ENCODE peak calls at places on chromosome 6, in five cellular contexts. K is GM12878, T is WTC11, C is H1, U is K562. A is an unnamed sample.

GRCh38 chr6:129607581-129608186 is 102.3 kb downstream of the ARHGAP18 start:
- DNase-seq in K (no peak), T (no peak), C (no peak), U (no peak), A (no peak)

GRCh38 chr6:24924956-24925355 is 10.8 kb downstream of the RIPOR2 start:
- DNase-seq in K (no peak), T (no peak), C (no peak), U (no peak), A (no peak)

GRCh38 chr6:143103916-143104315 is 43.2 kb downstream of the AIG1 start:
- DNase-seq in K (no peak), T (no peak), C (no peak), U (no peak), A (no peak)

GRCh38 chr6:44072959-44073611 is 54.2 kb downstream of the MRPL14 start:
- DNase-seq in K (no peak), T (peak), C (peak), U (peak), A (peak)

GRCh38 chr6:132490478-132491204 is 22.3 kb downstream of the STX7 start:
- DNase-seq in K (no peak), T (no peak), C (no peak), U (no peak), A (no peak)

GRCh38 chr6:17494177-17494576 is 100.8 kb downstream of the CAP2 start:
- DNase-seq in K (no peak), T (no peak), C (peak), U (no peak), A (no peak)

GRCh38 chr6:123802351-123802696 is 1.3 kb upstream of the NKAIN2 start:
- DNase-seq in K (no peak), T (no peak), C (no peak), U (no peak), A (no peak)

GRCh38 chr6:132684267-132684666 is 25.3 kb upstream of the TAAR1 start:
- DNase-seq in K (no peak), T (no peak), C (no peak), U (no peak), A (no peak)

GRCh38 chr6:3615391-3616380 is 135.8 kb downstream of the PXDC1 start:
- DNase-seq in K (no peak), T (no peak), C (no peak), U (no peak), A (no peak)

GRCh38 chr6:156953478-156954146 is 176.4 kb downstream of the ARID1B start:
- DNase-seq in K (no peak), T (no peak), C (no peak), U (peak), A (peak)
- TF ChIP-seq ATF2 in K (no peak), T (no peak), C (no peak), U (no peak), A (no peak)

GRCh38 chr6:122753688-122754056 is 25.8 kb upstream of the FABP7 start:
- DNase-seq in K (no peak), T (no peak), C (no peak), U (no peak), A (no peak)
- TF ChIP-seq ATF2 in K (no peak), T (no peak), C (no peak), U (no peak), A (no peak)

DNA sequence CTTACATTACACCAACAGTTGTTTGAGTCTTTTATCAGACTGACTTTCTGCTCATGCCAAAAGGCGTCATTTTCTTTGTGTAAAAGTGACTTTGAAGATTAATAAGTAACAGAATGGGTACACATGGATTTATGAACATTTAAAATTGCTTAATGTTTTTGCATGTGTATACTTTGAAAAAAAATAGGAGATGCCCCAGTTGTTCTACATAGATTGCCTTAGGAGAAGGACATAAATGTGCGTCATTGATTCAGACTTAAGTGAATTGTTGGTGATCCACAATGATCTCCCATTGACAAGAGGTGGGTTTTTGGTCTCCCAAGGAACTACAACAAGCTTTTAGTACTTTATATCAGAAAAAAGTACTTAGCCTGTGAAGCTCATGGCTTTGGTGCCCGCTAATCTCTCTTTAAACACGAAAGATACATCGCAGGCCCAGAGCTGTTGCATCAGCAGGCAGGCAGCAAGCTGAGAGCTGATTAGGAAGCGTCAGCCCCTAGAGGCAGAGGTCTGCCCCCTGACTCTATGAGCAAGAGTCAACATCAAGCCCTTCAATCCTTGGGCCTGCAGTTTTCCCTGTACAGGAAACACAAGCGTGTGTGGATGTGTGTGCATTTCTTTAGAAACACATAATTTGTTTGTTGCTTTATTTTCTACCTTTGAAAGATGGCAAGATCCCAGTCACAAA is 45.9 kb downstream of the SLC22A3 start:
- DNase-seq in K (no peak), T (peak), C (peak), U (no peak), A (peak)
- TF ChIP-seq ATF2 in K (no peak), T (no peak), C (no peak), U (no peak), A (peak)

GRCh38 chr6:111845441-111845871 is 27.8 kb downstream of the FYN start:
- DNase-seq in K (no peak), T (no peak), C (no peak), U (peak), A (peak)

GRCh38 chr6:111846061-111846460 is 27.2 kb downstream of the FYN start:
- DNase-seq in K (no peak), T (no peak), C (no peak), U (no peak), A (no peak)

GRCh38 chr6:111848262-111848661 is 25.0 kb downstream of the FYN start:
- DNase-seq in K (no peak), T (no peak), C (no peak), U (peak), A (no peak)

GRCh38 chr6:111844921-111845320 is 28.3 kb downstream of the FYN start:
- DNase-seq in K (no peak), T (peak), C (no peak), U (no peak), A (peak)

DNA sequence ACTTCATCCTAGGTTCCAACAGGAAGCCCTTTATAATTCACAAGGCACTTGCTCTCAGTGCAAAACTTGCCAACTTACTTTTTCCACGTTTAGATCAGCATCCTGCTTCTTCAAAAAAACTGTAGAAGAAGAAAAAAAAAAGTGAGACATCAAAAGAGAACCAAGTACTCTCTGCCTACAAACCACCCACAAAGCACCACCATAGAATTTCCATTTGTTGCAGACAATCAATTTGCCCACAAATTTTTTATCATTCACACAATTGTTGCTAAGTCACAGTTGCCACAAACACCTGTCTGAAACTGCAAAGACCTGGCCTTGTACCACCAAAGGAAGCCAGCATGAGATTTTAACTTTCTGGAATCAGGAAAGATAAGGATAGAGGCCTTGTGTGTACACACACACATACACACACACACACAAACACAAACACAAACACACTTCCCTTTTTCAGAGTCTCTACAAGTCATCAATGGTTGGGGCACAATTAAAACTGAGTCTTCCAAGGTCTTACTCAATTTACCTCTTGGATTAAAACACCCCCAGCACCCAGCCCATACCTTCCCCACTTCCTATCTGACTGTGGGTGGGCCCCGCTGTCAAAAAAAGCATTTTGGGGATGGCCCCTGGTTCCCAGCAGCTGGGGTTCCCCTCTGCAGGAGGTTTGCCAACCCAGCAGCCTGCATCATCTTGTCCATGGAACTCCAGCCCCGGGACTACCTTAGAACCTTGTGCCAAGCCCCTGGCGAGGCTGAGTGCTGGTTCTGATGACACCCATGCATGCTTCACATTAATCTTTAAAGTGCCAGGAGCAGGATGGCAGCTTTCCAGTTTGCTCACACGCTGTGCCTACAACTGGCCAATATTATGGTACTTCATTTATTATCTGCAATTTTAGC is 26.5 kb downstream of the FYN start:
- DNase-seq in K (no peak), T (no peak), C (no peak), U (no peak), A (no peak)
- TF ChIP-seq ATF2 in K (peak), T (no peak), C (no peak), U (no peak), A (no peak)

DNA sequence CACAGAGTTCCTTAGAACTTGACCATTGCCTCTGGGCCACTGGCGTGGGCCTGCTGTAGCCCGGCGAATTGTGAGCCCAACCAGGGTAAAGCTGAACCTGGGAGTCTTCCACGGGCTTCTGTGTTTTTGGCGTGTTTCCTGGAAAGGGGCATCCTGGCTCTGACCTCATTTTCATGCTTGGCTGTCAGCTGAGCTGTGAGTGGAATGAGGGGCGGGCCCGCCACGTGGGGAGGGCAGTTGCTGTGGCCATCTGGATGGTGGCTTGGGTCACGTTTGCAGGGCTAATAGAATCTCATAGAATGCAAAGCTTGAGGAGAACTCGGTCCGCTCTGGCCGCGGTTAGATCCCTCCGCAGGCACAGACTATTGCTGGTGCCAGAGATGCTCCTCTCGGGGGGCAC is 263.0 kb downstream of the SMOC2 start:
- DNase-seq in K (no peak), T (no peak), C (no peak), U (no peak), A (no peak)
- TF ChIP-seq ATF2 in K (no peak), T (no peak), C (no peak), U (no peak), A (no peak)

DNA sequence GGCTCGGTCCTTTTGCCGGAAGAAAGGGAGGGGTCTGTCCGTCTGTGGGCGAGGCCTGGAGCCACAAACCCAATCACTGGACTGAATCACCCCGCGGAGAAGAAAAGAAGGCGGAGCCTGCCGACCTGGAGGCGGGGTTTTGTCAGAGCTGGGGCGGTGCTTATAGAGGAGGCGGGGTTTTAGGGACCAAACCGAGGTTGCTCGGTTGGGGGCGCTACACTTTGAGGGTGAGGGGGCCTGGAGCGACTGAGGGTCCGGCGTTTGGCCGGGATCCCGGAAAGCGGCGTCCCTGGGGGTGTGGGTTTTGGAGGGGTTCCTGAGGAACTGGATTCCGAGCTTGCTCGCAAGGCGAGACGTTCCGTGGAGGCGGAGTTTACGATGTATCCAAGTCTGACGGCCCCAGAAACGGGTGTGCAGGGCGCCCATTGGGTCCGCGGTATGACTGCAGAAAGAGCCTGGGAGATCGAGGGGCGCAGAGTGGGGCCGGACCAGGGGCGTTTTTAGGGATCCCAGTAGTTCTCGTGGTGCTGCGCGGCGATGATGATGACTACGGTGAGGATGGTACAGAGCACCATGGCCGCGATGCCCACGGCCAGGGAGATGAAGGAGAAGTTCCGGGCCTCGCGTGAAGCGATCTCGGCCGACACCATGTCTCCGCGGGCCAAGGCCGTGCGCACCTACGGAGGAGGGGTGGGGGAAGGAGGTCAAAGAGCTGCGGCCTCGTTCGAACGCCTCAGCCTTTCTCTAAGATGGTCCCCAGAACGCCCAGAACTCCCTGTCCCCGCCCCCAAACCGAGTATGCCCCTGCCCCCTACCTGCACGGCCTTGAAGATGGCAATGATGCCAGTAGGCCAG is 2.8 kb downstream of the PRRT1 start:
- DNase-seq in K (no peak), T (peak), C (peak), U (peak), A (no peak)
- TF ChIP-seq ATF2 in K (no peak), T (no peak), C (no peak), U (no peak), A (no peak)

GRCh38 chr6:138957484-138957883 is 30.6 kb downstream of the REPS1 start:
- DNase-seq in K (no peak), T (no peak), C (no peak), U (no peak), A (no peak)

GRCh38 chr6:138958595-138958994 is 29.5 kb downstream of the REPS1 start:
- DNase-seq in K (no peak), T (no peak), C (no peak), U (no peak), A (no peak)

GRCh38 chr6:138957903-138958302 is 30.1 kb downstream of the REPS1 start:
- DNase-seq in K (no peak), T (no peak), C (no peak), U (no peak), A (no peak)

GRCh38 chr6:138956244-138956924 is 31.7 kb downstream of the REPS1 start:
- DNase-seq in K (no peak), T (no peak), C (no peak), U (no peak), A (peak)

DNA sequence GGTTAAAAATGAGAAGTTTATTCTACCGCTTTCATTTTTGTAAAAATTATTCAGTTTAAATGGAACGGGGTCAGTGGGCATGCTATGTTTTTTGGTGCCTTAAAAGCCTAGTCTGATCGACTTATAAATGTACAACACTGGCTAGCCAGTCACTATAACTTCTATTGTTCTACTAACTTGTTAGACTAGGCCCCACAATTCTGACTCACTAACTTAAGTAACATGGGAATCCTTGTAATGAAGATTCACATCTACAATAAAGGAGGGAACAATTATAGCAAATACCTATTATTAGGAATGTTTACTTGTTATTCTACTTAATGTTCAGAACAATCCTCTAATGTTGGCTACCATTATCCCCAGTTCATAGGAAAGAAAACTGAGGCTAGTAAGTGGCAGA is 28.5 kb downstream of the REPS1 start:
- DNase-seq in K (no peak), T (no peak), C (no peak), U (no peak), A (no peak)
- TF ChIP-seq ATF2 in K (no peak), T (no peak), C (no peak), U (no peak), A (no peak)

DNA sequence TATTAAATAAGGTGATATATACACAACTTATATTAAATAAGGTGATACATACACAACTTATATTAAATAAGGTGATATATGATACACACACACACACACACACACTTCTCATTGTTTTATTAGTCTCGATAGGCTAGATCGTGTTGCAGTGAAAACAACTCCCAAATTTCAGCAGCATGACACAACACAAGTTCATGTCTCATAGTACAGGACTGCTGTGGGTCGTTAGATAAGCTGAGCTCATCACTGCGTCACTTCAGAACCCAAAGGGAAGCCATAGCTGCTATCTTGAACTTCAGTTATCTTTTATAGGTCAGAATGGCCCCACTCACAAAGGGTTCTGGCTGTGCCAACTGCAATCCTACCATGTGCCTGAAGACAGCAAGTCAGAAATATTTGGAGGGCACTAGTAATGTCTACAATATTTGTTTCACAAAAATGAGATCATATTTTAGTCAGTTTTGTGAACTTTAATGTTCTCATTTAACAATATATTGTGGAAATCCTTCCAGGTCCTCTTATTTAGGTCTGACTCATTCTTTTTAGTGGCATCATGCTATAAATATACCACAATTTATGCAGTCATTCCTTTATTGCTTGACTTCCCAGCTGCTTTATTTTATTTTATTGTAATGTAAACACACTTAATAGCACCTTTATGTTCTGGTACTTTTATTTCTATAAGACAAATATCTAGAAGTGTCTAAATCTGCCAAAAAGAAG is 290.2 kb downstream of the PHACTR1 start:
- DNase-seq in K (no peak), T (no peak), C (no peak), U (peak), A (no peak)
- TF ChIP-seq ATF2 in K (no peak), T (no peak), C (no peak), U (no peak), A (no peak)

GRCh38 chr6:107113460-107114212 is 1.7 kb downstream of the BEND3 start:
- DNase-seq in K (no peak), T (no peak), C (no peak), U (no peak), A (no peak)
- TF ChIP-seq ATF2 in K (no peak), T (no peak), C (no peak), U (no peak), A (no peak)

GRCh38 chr6:9494864-9495263 is 920.0 kb downstream of the TFAP2A start:
- DNase-seq in K (no peak), T (no peak), C (no peak), U (no peak), A (no peak)
- TF ChIP-seq ATF2 in K (no peak), T (no peak), C (no peak), U (no peak), A (no peak)